ENCODE peak calls at places on chromosomes 5 and 9, in eight cellular contexts. H is colonic mucosa, A is stomach, F is ovary, O is PC-9, L is H1, V is cardiac muscle cell, G is neuronal stem cell. R is an unnamed sample.

GRCh38 chr9:75457474-75458011 is 369.2 kb downstream of the OSTF1 start:
- DNase-seq in F (no peak), O (no peak), H (no peak), G (no peak), A (no peak), V (no peak), L (no peak), R (no peak)

GRCh38 chr5:131109540-131110255 is 55.4 kb downstream of the HINT1 start:
- DNase-seq in O (peak; percentile 11), V (peak; percentile 63), H (peak; percentile 38), A (no peak), G (peak; percentile 35), L (no peak), F (no peak), R (no peak)

GRCh38 chr9:134922066-134922931 is 4.6 kb upstream of the FCN1 start:
- DNase-seq in V (peak; percentile 21), O (no peak), G (no peak), F (peak; percentile 6), L (no peak), A (peak; percentile 28), H (no peak), R (no peak)

GRCh38 chr5:74943905-74944304 is 77.7 kb upstream of the FAM169A start:
- DNase-seq in O (no peak), A (no peak), H (no peak), F (no peak), L (no peak), G (no peak), V (no peak), R (no peak)

GRCh38 chr5:6488021-6488420 is 39.4 kb downstream of the UBE2QL1 start:
- DNase-seq in L (no peak), V (no peak), O (no peak), H (no peak), A (no peak), G (no peak), F (no peak), R (no peak)

GRCh38 chr5:67063055-67063454 is 133.5 kb downstream of the CD180 start:
- DNase-seq in O (no peak), V (peak; percentile 44), L (no peak), F (no peak), G (no peak), A (no peak), H (no peak), R (no peak)

GRCh38 chr5:133757396-133757795 is 145.1 kb upstream of the FSTL4 start:
- DNase-seq in G (no peak), F (no peak), A (no peak), H (no peak), L (no peak), O (no peak), V (no peak), R (no peak)

GRCh38 chr5:129496410-129496809 is 36.3 kb downstream of the ADAMTS19 start:
- DNase-seq in O (no peak), V (peak; percentile 23), G (no peak), H (no peak), A (no peak), F (no peak), L (no peak), R (no peak)

GRCh38 chr5:26828294-26828693 is 210.1 kb downstream of the CDH9 start:
- DNase-seq in V (no peak), O (no peak), L (no peak), G (no peak), A (no peak), H (no peak), F (no peak), R (no peak)

GRCh38 chr9:37969130-37969529 is 65.2 kb upstream of the SLC25A51 start:
- DNase-seq in G (no peak), F (no peak), L (no peak), O (no peak), H (peak; percentile 94), V (peak; percentile 82), A (peak; percentile 95), R (no peak)

GRCh38 chr5:135452366-135453030 is 347 bp upstream of the TIFAB start:
- DNase-seq in H (no peak), G (no peak), V (no peak), F (no peak), A (no peak), L (no peak), O (no peak), R (no peak)

GRCh38 chr9:82424599-82424998 is 436.0 kb downstream of the SPATA31D1 start:
- DNase-seq in G (no peak), V (no peak), A (no peak), F (no peak), L (no peak), H (peak; percentile 24), O (no peak), R (no peak)

GRCh38 chr5:91269198-91269597 is 113.9 kb downstream of the ARRDC3 start:
- DNase-seq in H (no peak), O (no peak), F (no peak), V (peak; percentile 43), A (no peak), L (no peak), G (no peak), R (peak; percentile 52)

GRCh38 chr9:14288433-14288832 is 25.5 kb downstream of the NFIB start:
- DNase-seq in A (no peak), H (no peak), G (no peak), L (no peak), F (no peak), O (no peak), V (no peak), R (no peak)

GRCh38 chr5:154472871-154473580 is 5.0 kb downstream of the HAND1 start:
- DNase-seq in L (peak; percentile 65), G (peak; percentile 26), A (no peak), V (no peak), F (no peak), O (no peak), H (no peak), R (no peak)

GRCh38 chr5:10511741-10512640 is 51.9 kb upstream of the ANKRD33B start:
- DNase-seq in L (no peak), A (no peak), H (no peak), G (no peak), O (no peak), F (no peak), V (no peak), R (no peak)

GRCh38 chr5:10518352-10518751 is 45.5 kb upstream of the ANKRD33B start:
- DNase-seq in O (peak; percentile 35), F (no peak), A (no peak), G (no peak), V (peak; percentile 68), H (no peak), L (no peak), R (no peak)

GRCh38 chr5:10515492-10515891 is 48.4 kb upstream of the ANKRD33B start:
- DNase-seq in G (no peak), A (no peak), H (no peak), F (no peak), V (no peak), L (no peak), O (no peak), R (no peak)

GRCh38 chr5:10509593-10509992 is 54.3 kb upstream of the ANKRD33B start:
- DNase-seq in A (no peak), V (no peak), F (no peak), L (no peak), H (no peak), G (no peak), O (no peak), R (no peak)

GRCh38 chr5:10513501-10514442 is 50.1 kb upstream of the ANKRD33B start:
- DNase-seq in L (peak; percentile 79), H (no peak), A (no peak), G (no peak), O (peak; percentile 75), F (no peak), V (peak; percentile 93), R (no peak)
- H3K27ac ChIP-seq in L (no peak overlapping the region), H (no peak overlapping the region), A (no peak overlapping the region), G (peak overlapping the region; percentile 21), O (peak overlapping the region; percentile 91), F (no peak overlapping the region), V (no peak overlapping the region), R (no peak overlapping the region)

GRCh38 chr9:35729700-35730485 is 2.1 kb downstream of the TLN1 start:
- DNase-seq in A (peak; percentile 42), L (no peak), O (no peak), F (peak; percentile 44), V (peak; percentile 86), H (peak; percentile 55), G (peak; percentile 31), R (no peak)

GRCh38 chr9:35725362-35725761 is 6.6 kb downstream of the TLN1 start:
- DNase-seq in A (no peak), H (no peak), F (no peak), O (no peak), G (no peak), L (no peak), V (no peak), R (no peak)

GRCh38 chr9:35726876-35727438 is 5.0 kb downstream of the TLN1 start:
- DNase-seq in F (no peak), V (peak; percentile 48), O (no peak), A (no peak), H (no peak), L (no peak), G (no peak), R (no peak)

GRCh38 chr9:35728041-35728971 is 3.7 kb downstream of the TLN1 start:
- DNase-seq in A (peak; percentile 49), F (peak; percentile 74), G (peak; percentile 72), V (peak; percentile 97), H (peak; percentile 65), O (peak; percentile 53), L (peak; percentile 56), R (peak; percentile 49)

GRCh38 chr9:35727676-35728040 is 4.3 kb downstream of the TLN1 start:
- DNase-seq in O (no peak), L (no peak), A (no peak), F (no peak), G (no peak), V (no peak), H (no peak), R (no peak)
- H3K27ac ChIP-seq in O (no peak overlapping the region), L (peak overlapping the region; percentile 58), A (peak overlapping the region; percentile 98), F (no peak overlapping the region), G (peak overlapping the region; percentile 91), V (peak overlapping the region; percentile 100), H (peak overlapping the region; percentile 97), R (peak overlapping the region; percentile 38)

DNA sequence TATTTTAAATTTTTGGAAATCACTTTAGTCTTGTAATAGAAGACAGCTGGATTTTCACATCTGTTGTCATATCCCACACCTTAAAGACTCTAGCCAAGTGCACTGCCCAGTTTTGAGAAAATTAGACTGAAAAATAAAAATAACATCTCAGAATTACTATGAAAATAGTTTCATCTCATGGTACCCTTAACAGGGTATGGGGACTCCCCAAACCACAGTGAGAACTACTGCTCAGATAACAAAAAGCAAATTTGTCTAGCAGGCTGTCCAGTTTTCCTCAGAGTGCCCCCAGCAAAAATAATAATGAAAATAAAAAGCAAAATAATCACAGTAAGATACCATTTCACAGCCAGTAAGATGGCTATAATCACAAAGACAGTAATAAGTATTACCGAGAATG is 6.5 kb downstream of the UBQLN1 start:
- DNase-seq in A (no peak), L (no peak), H (no peak), G (no peak), O (no peak), F (no peak), V (no peak), R (no peak)
- H3K27ac ChIP-seq in A (no peak overlapping the region), L (no peak overlapping the region), H (no peak overlapping the region), G (no peak overlapping the region), O (no peak overlapping the region), F (no peak overlapping the region), V (no peak overlapping the region), R (no peak overlapping the region)

DNA sequence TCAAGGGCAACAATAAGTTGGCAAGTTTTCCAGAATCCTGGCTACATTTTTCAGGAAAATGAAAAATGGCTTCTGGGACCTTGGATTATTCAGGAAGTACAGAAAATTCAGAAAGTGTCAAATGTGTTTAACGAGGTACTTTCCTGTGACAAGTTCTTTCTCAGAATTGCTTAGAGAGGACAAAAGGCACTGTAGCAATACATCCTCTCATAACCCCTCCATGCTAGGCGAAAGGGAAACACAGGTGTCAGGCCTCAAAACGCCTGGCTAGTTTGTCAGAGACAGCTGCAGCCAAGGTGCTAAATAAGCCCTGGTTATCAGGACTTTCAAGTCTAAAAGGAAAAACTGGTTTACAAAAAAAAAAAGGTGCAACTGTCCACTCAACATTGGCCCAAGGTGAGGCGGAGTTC is 115.2 kb downstream of the GNAQ start:
- DNase-seq in L (no peak), F (no peak), G (no peak), A (no peak), V (no peak), O (no peak), H (no peak), R (no peak)
- H3K27ac ChIP-seq in L (no peak overlapping the region), F (no peak overlapping the region), G (peak overlapping the region; percentile 59), A (no peak overlapping the region), V (peak overlapping the region; percentile 73), O (no peak overlapping the region), H (no peak overlapping the region), R (no peak overlapping the region)